ENCODE peak calls at places on chromosomes 5 and 9, in nine cellular contexts. P, H, Q, R, M, L, D, G and X are unnamed samples.

GRCh38 chr5:33313150-33313549 is 127.6 kb upstream of the TARS1 start:
- DNase-seq in P (no peak), H (peak; percentile 58), Q (no peak), R (no peak), M (peak; percentile 64), L (no peak), D (no peak), G (no peak), X (no peak)

GRCh38 chr5:170278611-170279500 is 18.7 kb downstream of the LCP2 start:
- DNase-seq in P (peak; percentile 93), H (no peak), Q (no peak), R (peak; percentile 89), M (no peak), L (no peak), D (peak; percentile 96), G (peak; percentile 81), X (peak; percentile 82)

GRCh38 chr9:95570150-95570549 is 53.4 kb upstream of the PTCH1 start:
- DNase-seq in P (no peak), H (no peak), Q (no peak), R (no peak), M (peak; percentile 4), L (no peak), D (no peak), G (no peak), X (no peak)

GRCh38 chr9:135794057-135794335 is 92.0 kb downstream of the KCNT1 start:
- DNase-seq in P (no peak), H (no peak), Q (no peak), R (no peak), M (no peak), L (no peak), D (no peak), G (no peak), X (no peak)

GRCh38 chr5:1390861-1391600 is 46.1 kb upstream of the CLPTM1L start:
- DNase-seq in P (no peak), H (no peak), Q (no peak), R (no peak), M (no peak), L (no peak), D (no peak), G (no peak), X (no peak)

GRCh38 chr5:116388564-116389258 is 185.9 kb downstream of the SEMA6A start:
- DNase-seq in P (no peak), H (no peak), Q (no peak), R (no peak), M (peak; percentile 78), L (no peak), D (no peak), G (no peak), X (no peak)

GRCh38 chr9:15572200-15572599 is 19.4 kb downstream of the CCDC171 start:
- DNase-seq in P (no peak), H (no peak), Q (no peak), R (no peak), M (no peak), L (no peak), D (no peak), G (no peak), X (no peak)

GRCh38 chr5:852431-853401 is 1.9 kb upstream of the ZDHHC11 start:
- DNase-seq in P (no peak), H (no peak), Q (no peak), R (no peak), M (no peak), L (no peak), D (no peak), G (no peak), X (no peak)

GRCh38 chr5:35538198-35538931 is 79.3 kb upstream of the SPEF2 start:
- DNase-seq in P (no peak), H (no peak), Q (no peak), R (no peak), M (no peak), L (no peak), D (no peak), G (no peak), X (no peak)

GRCh38 chr9:5428794-5429528 is 8.8 kb downstream of the PLGRKT start:
- DNase-seq in P (no peak), H (no peak), Q (no peak), R (no peak), M (no peak), L (no peak), D (no peak), G (no peak), X (no peak)

GRCh38 chr5:89098199-89098756 is 215.3 kb upstream of the MEF2C start:
- DNase-seq in P (no peak), H (no peak), Q (no peak), R (no peak), M (no peak), L (no peak), D (no peak), G (no peak), X (no peak)

GRCh38 chr9:137433349-137433915 is 7.7 kb downstream of the ENTPD8 start:
- DNase-seq in P (no peak), H (no peak), Q (no peak), R (no peak), M (no peak), L (no peak), D (no peak), G (no peak), X (no peak)

GRCh38 chr5:68344447-68345111 is 129.0 kb downstream of the PIK3R1 start:
- DNase-seq in P (no peak), H (no peak), Q (peak; percentile 62), R (no peak), M (peak; percentile 67), L (no peak), D (peak; percentile 50), G (no peak), X (no peak)

GRCh38 chr9:20253635-20254034 is 368.7 kb downstream of the MLLT3 start:
- DNase-seq in P (no peak), H (no peak), Q (no peak), R (no peak), M (no peak), L (no peak), D (no peak), G (no peak), X (no peak)

GRCh38 chr5:109681763-109682162 is 8.0 kb upstream of the MAN2A1 start:
- DNase-seq in P (no peak), H (no peak), Q (no peak), R (no peak), M (no peak), L (no peak), D (no peak), G (no peak), X (no peak)

GRCh38 chr9:93601666-93602065 is 25.3 kb downstream of the PHF2 start:
- DNase-seq in P (no peak), H (no peak), Q (no peak), R (no peak), M (no peak), L (no peak), D (no peak), G (no peak), X (no peak)

GRCh38 chr9:137381501-137382443 is 41.2 kb downstream of the EXD3 start:
- DNase-seq in P (no peak), H (no peak), Q (no peak), R (no peak), M (no peak), L (no peak), D (no peak), G (no peak), X (no peak)